ENCODE peak calls at places on chromosomes 2 and 18, in seven cellular contexts. One of them, this sample, is unnamed.

GRCh38 chr18:78781601-78781960 is 198.0 kb upstream of the SALL3 start:
- DNase-seq in lower lobe of right lung: no peak
- DNase-seq in glutamatergic neuron: no peak
- DNase-seq in Calu3: no peak
- DNase-seq in AG09309: no peak
- DNase-seq in colonic mucosa: no peak
- DNase-seq in adrenal gland: no peak
- DNase-seq in this sample: no peak

GRCh38 chr18:35585608-35586007 is 4.1 kb downstream of the GALNT1 start:
- DNase-seq in colonic mucosa: no peak
- DNase-seq in lower lobe of right lung: no peak
- DNase-seq in adrenal gland: no peak
- DNase-seq in AG09309: no peak
- DNase-seq in glutamatergic neuron: no peak
- DNase-seq in Calu3: no peak
- DNase-seq in this sample: no peak

GRCh38 chr2:86464654-86465053 is 23.5 kb downstream of the KDM3A start:
- DNase-seq in glutamatergic neuron: no peak
- DNase-seq in lower lobe of right lung: peak
- DNase-seq in adrenal gland: no peak
- DNase-seq in Calu3: no peak
- DNase-seq in AG09309: no peak
- DNase-seq in colonic mucosa: no peak
- DNase-seq in this sample: no peak

GRCh38 chr2:102114290-102114721 is 28.2 kb upstream of the IL1R1 start:
- DNase-seq in adrenal gland: no peak
- DNase-seq in Calu3: no peak
- DNase-seq in glutamatergic neuron: no peak
- DNase-seq in AG09309: peak
- DNase-seq in colonic mucosa: no peak
- DNase-seq in lower lobe of right lung: no peak
- DNase-seq in this sample: no peak

GRCh38 chr2:85589982-85590791 is 5.4 kb upstream of the RNF181 start:
- DNase-seq in Calu3: no peak
- DNase-seq in glutamatergic neuron: no peak
- DNase-seq in colonic mucosa: no peak
- DNase-seq in lower lobe of right lung: peak
- DNase-seq in adrenal gland: no peak
- DNase-seq in AG09309: peak
- DNase-seq in this sample: no peak

GRCh38 chr2:237309416-237309815 is 104.5 kb downstream of the COL6A3 start:
- DNase-seq in lower lobe of right lung: no peak
- DNase-seq in AG09309: no peak
- DNase-seq in glutamatergic neuron: no peak
- DNase-seq in Calu3: no peak
- DNase-seq in colonic mucosa: no peak
- DNase-seq in adrenal gland: no peak
- DNase-seq in this sample: no peak

GRCh38 chr2:196233808-196234501 is 62.6 kb upstream of the STK17B start:
- DNase-seq in adrenal gland: no peak
- DNase-seq in AG09309: no peak
- DNase-seq in lower lobe of right lung: no peak
- DNase-seq in glutamatergic neuron: no peak
- DNase-seq in colonic mucosa: no peak
- DNase-seq in Calu3: no peak
- DNase-seq in this sample: no peak

GRCh38 chr2:73980566-73980965 is 4.1 kb upstream of the TET3 start:
- DNase-seq in lower lobe of right lung: no peak
- DNase-seq in glutamatergic neuron: no peak
- DNase-seq in adrenal gland: no peak
- DNase-seq in colonic mucosa: no peak
- DNase-seq in AG09309: no peak
- DNase-seq in Calu3: no peak
- DNase-seq in this sample: no peak

GRCh38 chr2:3282056-3282998 is 95.3 kb downstream of the EIPR1 start:
- DNase-seq in glutamatergic neuron: no peak
- DNase-seq in lower lobe of right lung: no peak
- DNase-seq in colonic mucosa: no peak
- DNase-seq in AG09309: no peak
- DNase-seq in adrenal gland: peak
- DNase-seq in Calu3: no peak
- DNase-seq in this sample: no peak

GRCh38 chr2:238290079-238290478 is 1.7 kb upstream of the PER2 start:
- DNase-seq in glutamatergic neuron: no peak
- DNase-seq in lower lobe of right lung: peak
- DNase-seq in adrenal gland: no peak
- DNase-seq in colonic mucosa: peak
- DNase-seq in AG09309: no peak
- DNase-seq in Calu3: peak
- DNase-seq in this sample: peak

GRCh38 chr2:121285926-121286325 is 924 bp upstream of the TFCP2L1 start:
- DNase-seq in lower lobe of right lung: no peak
- DNase-seq in adrenal gland: no peak
- DNase-seq in colonic mucosa: no peak
- DNase-seq in glutamatergic neuron: no peak
- DNase-seq in AG09309: no peak
- DNase-seq in Calu3: no peak
- DNase-seq in this sample: no peak

GRCh38 chr2:163044116-163044515 is 205.5 kb upstream of the KCNH7 start:
- DNase-seq in colonic mucosa: no peak
- DNase-seq in adrenal gland: no peak
- DNase-seq in AG09309: no peak
- DNase-seq in Calu3: peak
- DNase-seq in glutamatergic neuron: peak
- DNase-seq in lower lobe of right lung: no peak
- DNase-seq in this sample: no peak

GRCh38 chr18:59484796-59485328 is 125.8 kb upstream of the LMAN1 start:
- DNase-seq in Calu3: no peak
- DNase-seq in adrenal gland: no peak
- DNase-seq in glutamatergic neuron: no peak
- DNase-seq in colonic mucosa: no peak
- DNase-seq in lower lobe of right lung: no peak
- DNase-seq in AG09309: peak
- DNase-seq in this sample: no peak

GRCh38 chr2:145729993-145730770 is 1210.3 kb upstream of the ZEB2 start:
- DNase-seq in Calu3: no peak
- DNase-seq in colonic mucosa: no peak
- DNase-seq in adrenal gland: no peak
- DNase-seq in AG09309: no peak
- DNase-seq in glutamatergic neuron: no peak
- DNase-seq in lower lobe of right lung: no peak
- DNase-seq in this sample: no peak

GRCh38 chr2:138922973-138923563 is 142.9 kb upstream of the NXPH2 start:
- DNase-seq in colonic mucosa: no peak
- DNase-seq in glutamatergic neuron: no peak
- DNase-seq in Calu3: no peak
- DNase-seq in AG09309: no peak
- DNase-seq in lower lobe of right lung: no peak
- DNase-seq in adrenal gland: no peak
- DNase-seq in this sample: no peak

DNA sequence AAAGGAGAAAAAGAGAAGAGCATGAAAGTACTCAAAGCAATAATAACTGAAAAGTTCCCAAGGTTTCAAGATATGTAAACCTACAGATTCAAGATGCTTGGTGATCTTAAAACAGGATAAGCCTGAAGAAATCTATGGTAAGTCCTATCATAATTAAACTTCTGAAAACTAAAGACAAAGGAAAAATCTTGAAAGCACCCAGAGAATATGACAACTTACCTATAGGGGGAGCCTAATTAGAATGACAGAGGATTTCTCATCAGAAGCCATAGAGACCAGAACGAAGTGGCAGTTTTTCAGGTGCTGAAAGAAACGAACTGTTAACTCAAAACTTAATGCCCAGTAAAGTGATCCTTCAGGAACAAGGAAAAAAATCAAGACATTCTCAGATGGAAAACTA is 59.7 kb downstream of the XDH start:
- DNase-seq in Calu3: no peak
- DNase-seq in lower lobe of right lung: no peak
- DNase-seq in AG09309: no peak
- DNase-seq in adrenal gland: no peak
- DNase-seq in glutamatergic neuron: no peak
- DNase-seq in colonic mucosa: no peak
- DNase-seq in this sample: no peak
- TF ChIP-seq CTCF in Calu3: peak
- TF ChIP-seq CTCF in lower lobe of right lung: peak
- TF ChIP-seq CTCF in AG09309: peak
- TF ChIP-seq CTCF in adrenal gland: no peak
- TF ChIP-seq CTCF in glutamatergic neuron: peak
- TF ChIP-seq CTCF in colonic mucosa: no peak
- TF ChIP-seq CTCF in this sample: peak

GRCh38 chr2:25566094-25566493 is 107.3 kb downstream of the DTNB start:
- DNase-seq in AG09309: no peak
- DNase-seq in glutamatergic neuron: no peak
- DNase-seq in adrenal gland: no peak
- DNase-seq in Calu3: no peak
- DNase-seq in colonic mucosa: no peak
- DNase-seq in lower lobe of right lung: no peak
- DNase-seq in this sample: no peak
- TF ChIP-seq CTCF in AG09309: no peak
- TF ChIP-seq CTCF in glutamatergic neuron: no peak
- TF ChIP-seq CTCF in adrenal gland: no peak
- TF ChIP-seq CTCF in Calu3: no peak
- TF ChIP-seq CTCF in colonic mucosa: no peak
- TF ChIP-seq CTCF in lower lobe of right lung: no peak
- TF ChIP-seq CTCF in this sample: no peak

GRCh38 chr18:26103579-26103978 is 13.2 kb upstream of the SS18 start:
- DNase-seq in lower lobe of right lung: no peak
- DNase-seq in colonic mucosa: no peak
- DNase-seq in adrenal gland: no peak
- DNase-seq in Calu3: no peak
- DNase-seq in AG09309: no peak
- DNase-seq in glutamatergic neuron: peak
- DNase-seq in this sample: peak
- TF ChIP-seq CTCF in lower lobe of right lung: peak
- TF ChIP-seq CTCF in colonic mucosa: no peak
- TF ChIP-seq CTCF in adrenal gland: no peak
- TF ChIP-seq CTCF in Calu3: peak
- TF ChIP-seq CTCF in AG09309: no peak
- TF ChIP-seq CTCF in glutamatergic neuron: peak
- TF ChIP-seq CTCF in this sample: peak

DNA sequence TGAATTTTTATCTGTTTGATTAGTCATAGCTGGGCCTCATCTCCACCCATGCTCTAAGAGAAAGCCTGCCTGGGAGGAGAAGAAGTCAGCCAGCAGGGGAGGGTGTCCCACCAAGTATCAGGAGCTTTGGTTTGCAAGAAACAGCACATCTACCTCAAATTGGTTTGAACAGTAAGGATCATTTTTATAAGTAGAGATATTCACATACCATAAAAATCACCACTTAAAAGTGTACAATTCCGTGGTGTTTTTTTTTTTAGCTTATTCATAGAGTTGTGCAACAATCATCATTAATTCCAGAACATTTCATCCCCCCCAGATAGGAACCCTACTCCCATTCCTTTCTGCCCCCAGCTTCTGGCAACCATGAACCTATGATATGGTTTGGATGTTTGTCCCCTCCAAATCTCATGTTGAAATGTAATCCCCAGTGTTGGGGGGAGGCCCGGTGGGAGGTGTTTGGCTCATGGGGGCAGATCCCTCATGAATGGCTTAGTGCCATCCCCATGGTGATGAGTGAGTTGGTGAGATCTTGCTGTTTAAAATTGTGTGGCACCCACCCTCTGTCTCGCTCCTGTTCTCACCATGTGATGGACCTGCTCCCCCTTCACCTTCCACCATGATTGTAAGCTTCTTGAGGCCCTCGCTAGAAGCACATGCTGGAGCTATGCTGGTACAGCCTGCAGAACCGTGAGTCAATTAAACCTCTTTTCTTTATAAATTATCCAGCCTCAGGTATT is 36.2 kb upstream of the HS6ST1 start:
- DNase-seq in Calu3: no peak
- DNase-seq in colonic mucosa: no peak
- DNase-seq in adrenal gland: no peak
- DNase-seq in glutamatergic neuron: no peak
- DNase-seq in AG09309: peak
- DNase-seq in lower lobe of right lung: no peak
- DNase-seq in this sample: no peak
- TF ChIP-seq CTCF in Calu3: no peak
- TF ChIP-seq CTCF in colonic mucosa: no peak
- TF ChIP-seq CTCF in adrenal gland: no peak
- TF ChIP-seq CTCF in glutamatergic neuron: no peak
- TF ChIP-seq CTCF in AG09309: peak
- TF ChIP-seq CTCF in lower lobe of right lung: no peak
- TF ChIP-seq CTCF in this sample: no peak

GRCh38 chr18:24403076-24403475 is 5.5 kb upstream of the OSBPL1A start:
- DNase-seq in glutamatergic neuron: no peak
- DNase-seq in AG09309: no peak
- DNase-seq in adrenal gland: no peak
- DNase-seq in colonic mucosa: no peak
- DNase-seq in lower lobe of right lung: no peak
- DNase-seq in Calu3: no peak
- DNase-seq in this sample: no peak
- TF ChIP-seq CTCF in glutamatergic neuron: no peak
- TF ChIP-seq CTCF in AG09309: no peak
- TF ChIP-seq CTCF in adrenal gland: no peak
- TF ChIP-seq CTCF in colonic mucosa: no peak
- TF ChIP-seq CTCF in lower lobe of right lung: no peak
- TF ChIP-seq CTCF in Calu3: no peak
- TF ChIP-seq CTCF in this sample: no peak

DNA sequence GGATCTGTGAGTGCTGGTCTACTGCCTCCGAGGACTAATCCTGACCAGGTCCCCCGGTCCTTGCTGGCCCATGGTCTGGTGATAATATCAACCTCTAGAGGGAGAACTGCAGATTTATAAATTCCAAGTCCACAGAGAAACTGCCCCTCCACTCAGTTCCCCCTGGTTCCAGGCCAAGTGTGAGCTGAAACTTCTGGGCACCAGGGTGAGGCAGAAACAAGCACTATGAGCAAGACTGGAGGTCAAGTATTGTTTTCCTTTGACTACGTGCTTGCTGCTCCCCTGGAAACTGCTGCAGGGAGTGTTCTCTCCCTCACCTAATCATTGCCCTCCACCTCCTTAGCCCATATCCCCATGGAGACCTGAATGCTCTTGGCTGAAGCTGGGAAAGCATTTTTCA is 135.3 kb downstream of the RDH14 start:
- DNase-seq in glutamatergic neuron: no peak
- DNase-seq in lower lobe of right lung: no peak
- DNase-seq in adrenal gland: no peak
- DNase-seq in Calu3: no peak
- DNase-seq in AG09309: no peak
- DNase-seq in colonic mucosa: no peak
- DNase-seq in this sample: no peak
- TF ChIP-seq CTCF in glutamatergic neuron: no peak
- TF ChIP-seq CTCF in lower lobe of right lung: no peak
- TF ChIP-seq CTCF in adrenal gland: no peak
- TF ChIP-seq CTCF in Calu3: no peak
- TF ChIP-seq CTCF in AG09309: no peak
- TF ChIP-seq CTCF in colonic mucosa: no peak
- TF ChIP-seq CTCF in this sample: no peak